ENCODE peak calls at places on chromosomes 5 and 9, in five cellular contexts. O is Caco-2, Q is dorsolateral prefrontal cortex, Z is left ventricle myocardium inferior, G is heart right ventricle. J is an unnamed sample.

GRCh38 chr5:170426149-170426767 is 37.1 kb upstream of the KCNMB1 start:
- DNase-seq in Z (no peak), Q (no peak), O (no peak), G (no peak), J (no peak)

GRCh38 chr9:38074441-38074943 is 5.5 kb upstream of the SHB start:
- DNase-seq in O (no peak), Z (no peak), G (no peak), Q (no peak), J (no peak)

GRCh38 chr9:31347082-31347617 is 1037.3 kb upstream of the ACO1 start:
- DNase-seq in Q (no peak), O (no peak), Z (no peak), G (no peak), J (no peak)

GRCh38 chr9:71690058-71690691 is 78.1 kb downstream of the CEMIP2 start:
- DNase-seq in Q (no peak), O (no peak), G (no peak), Z (no peak), J (no peak)

GRCh38 chr5:153974131-153974812 is 64.4 kb downstream of the FAM114A2 start:
- DNase-seq in Z (no peak), Q (no peak), G (no peak), O (peak; percentile 52), J (peak; percentile 24)

GRCh38 chr9:28301281-28301680 is 728.0 kb upstream of the C9orf72 start:
- DNase-seq in Q (no peak), O (no peak), Z (no peak), G (no peak), J (no peak)

GRCh38 chr5:113117543-113118110 is 141.0 kb downstream of the DCP2 start:
- DNase-seq in O (no peak), G (no peak), Z (no peak), Q (no peak), J (no peak)

GRCh38 chr5:173714551-173715428 is 98.3 kb upstream of the BOD1 start:
- DNase-seq in O (no peak), Z (no peak), G (no peak), Q (no peak), J (peak; percentile 26)

GRCh38 chr5:126385509-126385908 is 37.7 kb upstream of the GRAMD2B start:
- DNase-seq in G (no peak), Q (no peak), Z (no peak), O (no peak), J (no peak)

GRCh38 chr5:10031817-10032216 is 217.9 kb downstream of the ATPSCKMT start:
- DNase-seq in G (no peak), Q (no peak), O (peak; percentile 9), Z (no peak), J (no peak)

GRCh38 chr5:167743685-167744084 is 547.8 kb upstream of the WWC1 start:
- DNase-seq in Z (no peak), G (no peak), Q (no peak), O (no peak), J (peak; percentile 91)

GRCh38 chr9:95409650-95410426 is 92.3 kb upstream of the FANCC start:
- DNase-seq in Q (no peak), Z (no peak), O (no peak), G (no peak), J (peak; percentile 72)

DNA sequence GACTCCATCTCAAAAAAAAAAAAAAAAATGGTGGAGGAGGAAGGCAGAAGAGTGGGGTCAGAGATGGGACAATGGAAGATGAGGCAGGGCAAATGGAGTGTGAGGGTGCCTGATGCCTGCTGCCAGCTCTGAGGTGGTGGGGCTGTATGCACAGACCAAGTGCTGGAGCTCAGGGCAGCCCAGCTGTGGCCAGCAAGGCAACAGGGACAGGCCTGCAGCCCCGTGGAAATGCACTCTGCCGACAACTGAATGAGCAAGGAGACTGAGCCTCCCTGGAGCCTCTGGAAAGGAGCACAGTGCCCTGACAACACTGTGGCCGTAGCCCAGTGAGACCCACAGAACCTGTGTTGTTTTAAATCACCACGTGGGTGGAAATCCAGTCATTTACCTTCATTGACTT is 22.9 kb upstream of the SMIM32 start:
- DNase-seq in G (no peak), Q (no peak), Z (no peak), O (no peak), J (no peak)
- TF ChIP-seq CTCF in G (no peak), Q (no peak), Z (no peak), O (no peak), J (no peak)

GRCh38 chr9:77016526-77017504 is 2.6 kb upstream of the FOXB2 start:
- DNase-seq in Z (no peak), G (no peak), Q (no peak), O (no peak), J (no peak)
- H3K4me3 ChIP-seq in Z (peak overlapping the region; percentile 40), G (peak overlapping the region; percentile 5), Q (no peak overlapping the region), O (no peak overlapping the region), J (no peak overlapping the region)

GRCh38 chr9:126397056-126397455 is 70.4 kb downstream of the MVB12B start:
- DNase-seq in Q (no peak), O (no peak), Z (no peak), G (no peak), J (no peak)
- TF ChIP-seq CTCF in Q (peak; percentile 11), O (no peak), Z (no peak), G (no peak), J (no peak)

DNA sequence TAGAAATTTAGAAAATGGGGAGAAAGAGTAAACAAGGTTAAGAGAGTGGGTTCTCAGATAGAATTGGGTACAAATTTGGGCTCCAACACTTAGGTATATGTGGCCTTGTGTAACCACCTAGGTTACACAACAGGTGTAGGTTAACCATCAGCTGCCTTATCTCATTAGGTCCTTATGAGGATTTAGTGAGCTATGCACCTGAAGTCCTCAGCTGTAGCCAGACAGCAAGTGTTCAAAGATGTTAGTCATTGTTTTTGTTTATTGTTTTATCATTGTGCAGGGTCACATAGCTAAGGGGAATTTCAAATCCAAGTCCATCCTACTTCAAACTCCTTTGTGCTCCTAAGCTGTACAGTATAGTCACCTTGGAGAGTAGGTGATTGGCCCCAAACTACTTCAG is 970 bp upstream of the TRIM32 start:
- DNase-seq in G (no peak), Z (no peak), Q (no peak), O (peak; percentile 35), J (no peak)
- H3K4me3 ChIP-seq in G (no peak overlapping the region), Z (peak overlapping the region; percentile 84), Q (no peak overlapping the region), O (peak overlapping the region; percentile 91), J (no peak overlapping the region)

GRCh38 chr9:26551451-26551850 is 341.2 kb downstream of the CAAP1 start:
- DNase-seq in Z (no peak), Q (no peak), O (no peak), G (no peak), J (no peak)
- TF ChIP-seq CTCF in Z (no peak), Q (no peak), O (no peak), G (no peak), J (no peak)

GRCh38 chr5:149154629-149155028 is 13.3 kb downstream of the ABLIM3 start:
- DNase-seq in G (no peak), Q (no peak), O (no peak), Z (no peak), J (no peak)

GRCh38 chr5:149152317-149152746 is 11.0 kb downstream of the ABLIM3 start:
- DNase-seq in Q (no peak), Z (no peak), O (no peak), G (no peak), J (no peak)

GRCh38 chr5:149153193-149153750 is 12.0 kb downstream of the ABLIM3 start:
- DNase-seq in O (no peak), G (no peak), Q (no peak), Z (no peak), J (no peak)

GRCh38 chr5:149151717-149152116 is 10.4 kb downstream of the ABLIM3 start:
- DNase-seq in Z (no peak), Q (no peak), O (no peak), G (no peak), J (no peak)

GRCh38 chr5:149153751-149154610 is 12.7 kb downstream of the ABLIM3 start:
- DNase-seq in G (peak; percentile 55), O (no peak), Z (peak; percentile 53), Q (no peak), J (no peak)
- H3K4me3 ChIP-seq in G (no peak overlapping the region), O (no peak overlapping the region), Z (peak overlapping the region; percentile 1), Q (no peak overlapping the region), J (no peak overlapping the region)

GRCh38 chr9:6877671-6878161 is 119.9 kb downstream of the KDM4C start:
- DNase-seq in Z (no peak), G (no peak), O (peak; percentile 70), Q (no peak), J (no peak)

GRCh38 chr9:6870149-6870548 is 112.4 kb downstream of the KDM4C start:
- DNase-seq in Q (no peak), O (no peak), Z (no peak), G (no peak), J (no peak)

GRCh38 chr9:6876195-6876594 is 118.4 kb downstream of the KDM4C start:
- DNase-seq in Q (no peak), O (no peak), G (no peak), Z (no peak), J (no peak)

GRCh38 chr9:6870650-6871477 is 113.1 kb downstream of the KDM4C start:
- DNase-seq in Q (no peak), G (no peak), O (peak; percentile 20), Z (no peak), J (no peak)

DNA sequence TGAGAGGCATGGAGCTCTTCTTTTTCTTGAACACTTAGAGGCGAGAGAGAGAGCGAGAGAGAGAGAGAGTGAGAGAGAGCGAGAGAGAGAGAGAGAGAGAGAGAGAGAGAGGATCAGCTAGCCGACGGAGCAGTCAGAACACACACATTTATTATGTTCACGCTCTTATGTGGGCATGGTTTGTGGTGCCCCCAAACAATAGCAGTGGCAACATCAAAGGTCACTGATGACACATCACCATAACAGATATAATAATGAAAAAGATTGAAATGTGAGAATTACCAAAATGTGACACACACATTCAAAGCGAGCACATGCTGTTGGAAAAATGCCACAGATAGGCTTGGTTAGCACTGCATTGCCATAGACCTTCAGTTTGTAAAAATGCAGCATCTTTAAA is 116.1 kb downstream of the KDM4C start:
- DNase-seq in Z (no peak), G (no peak), Q (no peak), O (no peak), J (no peak)
- TF ChIP-seq CTCF in Z (no peak), G (no peak), Q (no peak), O (no peak), J (no peak)

GRCh38 chr5:16741007-16741406 is 124.2 kb upstream of the RETREG1 start:
- DNase-seq in Z (no peak), G (no peak), Q (no peak), O (no peak), J (no peak)
- H3K4me3 ChIP-seq in Z (peak overlapping the region; percentile 26), G (no peak overlapping the region), Q (peak overlapping the region; percentile 30), O (no peak overlapping the region), J (no peak overlapping the region)

DNA sequence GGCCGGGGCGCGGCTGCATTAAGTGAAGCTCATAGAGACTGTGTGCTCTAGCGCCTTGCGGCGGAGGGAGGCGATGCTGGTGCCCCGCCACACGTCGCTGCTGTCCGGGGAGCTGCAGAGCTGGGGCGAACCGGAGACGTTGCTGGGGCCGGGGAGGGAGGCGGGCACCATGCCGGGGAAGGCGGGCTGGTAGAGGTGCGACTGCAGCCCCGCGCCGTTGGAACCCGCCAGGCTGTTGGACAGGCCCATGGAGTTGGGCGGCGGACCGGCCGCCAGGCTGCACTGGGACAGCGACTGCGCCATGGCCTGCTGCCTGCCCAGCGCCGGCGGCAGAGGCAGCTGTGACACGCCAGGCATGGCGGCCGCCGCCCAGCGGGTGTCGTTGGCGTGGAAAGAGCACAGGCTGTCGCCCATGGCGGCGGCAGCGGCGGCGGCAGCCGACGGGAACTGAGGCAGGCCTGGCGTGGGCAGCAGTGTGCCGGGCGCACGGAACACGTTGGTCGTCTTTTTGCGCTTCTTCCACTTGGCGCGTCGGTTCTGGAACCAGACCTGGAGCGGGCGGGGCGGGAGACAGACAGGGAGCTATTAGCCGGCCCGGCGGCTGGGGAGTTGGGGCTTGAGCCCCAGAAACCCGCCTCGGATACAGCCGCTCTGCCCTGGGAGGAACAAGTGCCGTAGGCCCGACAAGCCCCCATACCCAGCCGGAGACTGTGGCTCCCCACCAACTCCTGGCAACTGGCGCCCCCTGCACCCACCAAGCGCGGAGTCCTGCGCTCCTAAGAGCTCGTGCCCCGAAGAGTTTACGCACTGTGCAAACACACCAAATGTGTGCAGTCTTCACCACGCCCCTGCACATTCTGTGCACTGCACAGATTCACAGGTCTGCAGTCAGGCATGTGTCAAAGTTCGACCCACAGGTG is 8.0 kb downstream of the OTP start:
- DNase-seq in G (peak; percentile 44), O (peak; percentile 83), Q (no peak), Z (no peak), J (no peak)
- TF ChIP-seq CTCF in G (no peak), O (peak; percentile 10), Q (peak; percentile 22), Z (no peak), J (no peak)

J was measured in astrocyte of the cerebellum.